ENCODE peak calls at places on chromosomes 13 and 19, in nine cellular contexts. R is hepatocyte, P is cerebellar cortex, M is MCF 10A, L is NCI-H82, J is left lung, B is GM12865, N is NCI-H1092 treated with DMSO at 0.1 percent for 48 hours, E is RWPE2. T is an unnamed sample.

GRCh38 chr19:40613669-40614594 is 12.8 kb downstream of the LTBP4 start:
- DNase-seq in L (peak; percentile 86), R (peak; percentile 87), B (peak; percentile 88), M (no peak), J (peak; percentile 86), P (no peak), E (peak; percentile 89), N (peak; percentile 72), T (peak; percentile 88)

GRCh38 chr19:32401992-32402391 is 3.6 kb upstream of the DPY19L3 start:
- DNase-seq in R (no peak), N (no peak), L (no peak), M (no peak), P (no peak), J (no peak), B (no peak), E (no peak), T (no peak)

GRCh38 chr13:106859505-106859904 is 291.6 kb upstream of the ARGLU1 start:
- DNase-seq in R (no peak), P (no peak), L (no peak), M (no peak), E (no peak), B (no peak), N (no peak), J (no peak), T (no peak)

GRCh38 chr19:17757125-17757524 is 5.8 kb downstream of the FCHO1 start:
- DNase-seq in P (no peak), N (peak; percentile 89), M (peak; percentile 80), R (peak; percentile 51), L (no peak), J (no peak), B (no peak), E (no peak), T (no peak)

GRCh38 chr13:49183672-49184315 is 36.3 kb upstream of the MLNR start:
- DNase-seq in L (no peak), P (no peak), M (no peak), E (no peak), R (no peak), J (no peak), N (no peak), B (no peak), T (peak; percentile 5)

GRCh38 chr13:38602261-38602660 is 84.6 kb upstream of the FREM2 start:
- DNase-seq in P (no peak), J (no peak), B (no peak), N (no peak), M (peak; percentile 48), R (no peak), L (no peak), E (no peak), T (no peak)

GRCh38 chr19:29854033-29854432 is 42.2 kb downstream of the CCNE1 start:
- DNase-seq in J (no peak), L (no peak), P (no peak), R (no peak), N (no peak), B (peak; percentile 47), M (no peak), E (no peak), T (no peak)

GRCh38 chr19:46745030-46745429 is 827 bp upstream of the FKRP start:
- DNase-seq in L (no peak), E (no peak), J (no peak), N (no peak), B (no peak), R (no peak), M (no peak), P (no peak), T (no peak)

GRCh38 chr13:41608779-41609178 is 151.4 kb downstream of the RGCC start:
- DNase-seq in J (no peak), R (no peak), M (no peak), N (no peak), P (no peak), E (no peak), L (no peak), B (no peak), T (no peak)

GRCh38 chr19:11069451-11070009 is 19.7 kb upstream of the LDLR start:
- DNase-seq in P (no peak), L (peak; percentile 70), J (no peak), B (no peak), E (no peak), R (no peak), M (no peak), N (no peak), T (no peak)

GRCh38 chr13:111517641-111518010 is 197.2 kb downstream of the TEX29 start:
- DNase-seq in J (no peak), M (no peak), N (no peak), E (no peak), R (no peak), B (no peak), P (no peak), L (no peak), T (peak; percentile 26)

GRCh38 chr19:36136975-36137686 is 2.7 kb upstream of the CAPNS1 start:
- DNase-seq in N (peak; percentile 42), R (no peak), L (no peak), E (peak; percentile 94), B (no peak), P (peak; percentile 75), M (peak; percentile 98), J (peak; percentile 83), T (peak; percentile 58)

GRCh38 chr19:1214862-1215731 is 9.5 kb downstream of the STK11 start:
- DNase-seq in M (peak; percentile 81), P (peak; percentile 60), B (no peak), L (no peak), E (peak; percentile 75), R (no peak), J (peak; percentile 70), N (no peak), T (no peak)

T was measured in DMS153.